ENCODE peak calls at places on chromosome 10, in four cellular contexts. G is HCT116, O is K562, P is HepG2. E is an unnamed sample. For H3K36me3, the result is how much of the 10 kb centered on the place peaks cover.

GRCh38 chr10:109619914-109620313 is 303.4 kb downstream of the XPNPEP1 start:
- DNase-seq in G (no peak), O (no peak), P (no peak), E (no peak)

GRCh38 chr10:3858051-3858845 is 73.2 kb upstream of the KLF6 start:
- DNase-seq in G (no peak), O (no peak), P (no peak), E (no peak)

GRCh38 chr10:26637521-26638275 is 59.8 kb upstream of the PDSS1 start:
- DNase-seq in G (no peak), O (no peak), P (no peak), E (no peak)

GRCh38 chr10:16929067-16929466 is 111.8 kb upstream of the RSU1 start:
- DNase-seq in G (no peak), O (no peak), P (peak), E (no peak)

GRCh38 chr10:85008493-85009181 is 680.2 kb downstream of the CCSER2 start:
- DNase-seq in G (no peak), O (no peak), P (no peak), E (no peak)

GRCh38 chr10:46236941-46237681 is 49.7 kb upstream of the ANTXRL start:
- DNase-seq in G (no peak), O (no peak), P (no peak), E (no peak)

GRCh38 chr10:46024948-46025347 is 5.5 kb downstream of the NCOA4 start:
- DNase-seq in G (no peak), O (no peak), P (no peak), E (no peak)

GRCh38 chr10:106941297-106942034 is 223.0 kb downstream of the SORCS1 start:
- DNase-seq in G (no peak), O (no peak), P (no peak), E (no peak)

GRCh38 chr10:44581996-44582395 is 197.1 kb upstream of the CXCL12 start:
- DNase-seq in G (no peak), O (no peak), P (no peak), E (no peak)

GRCh38 chr10:103828107-103828506 is 27.3 kb downstream of the SH3PXD2A start:
- DNase-seq in G (peak), O (no peak), P (no peak), E (no peak)

GRCh38 chr10:105540381-105540780 is 899.3 kb downstream of the SORCS3 start:
- DNase-seq in G (no peak), O (no peak), P (no peak), E (no peak)

GRCh38 chr10:114458955-114459354 is 54.7 kb upstream of the AFAP1L2 start:
- DNase-seq in G (peak), O (peak), P (peak), E (no peak)

GRCh38 chr10:62050941-62051433 is 149.5 kb downstream of the ARID5B start:
- DNase-seq in G (peak), O (peak), P (peak), E (peak)

GRCh38 chr10:34713875-34714274 is 101.2 kb downstream of the PARD3 start:
- DNase-seq in G (no peak), O (no peak), P (peak), E (no peak)
- TF ChIP-seq TCF7L2 in G (no peak), O (no peak), P (no peak), E (no peak)

GRCh38 chr10:126090911-126091728 is 194.8 kb downstream of the FANK1 start:
- DNase-seq in G (no peak), O (no peak), P (no peak), E (peak)
- H3K36me3 ChIP-seq in G (under half), O (under half), P (under half), E (under half)

GRCh38 chr10:93072225-93072712 is 1.4 kb upstream of the CYP26A1 start:
- DNase-seq in G (no peak), O (no peak), P (no peak), E (no peak)

GRCh38 chr10:93074137-93074596 is 474 bp downstream of the CYP26A1 start:
- DNase-seq in G (no peak), O (peak), P (no peak), E (no peak)

GRCh38 chr10:93072713-93073538 is 767 bp upstream of the CYP26A1 start:
- DNase-seq in G (no peak), O (no peak), P (no peak), E (no peak)

GRCh38 chr10:93074597-93075368 is 1.1 kb downstream of the CYP26A1 start:
- DNase-seq in G (no peak), O (no peak), P (no peak), E (no peak)

DNA sequence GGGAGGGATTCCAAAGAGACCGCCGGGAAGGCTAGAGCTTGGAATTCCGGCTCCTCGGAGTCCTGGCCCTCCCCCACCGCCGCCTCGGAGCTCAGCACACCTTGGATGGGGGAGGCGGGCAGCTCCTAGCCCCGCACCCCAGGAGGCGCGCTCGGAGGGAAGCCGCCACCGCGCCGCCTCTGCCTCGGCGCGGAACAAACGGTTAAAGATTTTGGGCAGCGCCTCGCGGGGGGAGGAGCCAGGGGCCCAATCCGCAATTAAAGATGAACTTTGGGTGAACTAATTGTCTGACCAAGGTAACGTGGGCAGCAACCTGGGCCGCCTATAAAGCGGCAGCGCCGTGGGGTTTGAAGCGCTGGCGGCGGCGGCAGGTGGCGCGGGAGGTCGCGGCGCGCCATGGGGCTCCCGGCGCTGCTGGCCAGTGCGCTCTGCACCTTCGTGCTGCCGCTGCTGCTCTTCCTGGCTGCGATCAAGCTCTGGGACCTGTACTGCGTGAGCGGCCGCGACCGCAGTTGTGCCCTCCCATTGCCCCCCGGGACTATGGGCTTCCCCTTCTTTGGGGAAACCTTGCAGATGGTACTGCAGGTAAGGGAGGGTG is at the start of gene CYP26A1:
- DNase-seq in G (no peak), O (peak), P (no peak), E (no peak)
- TF ChIP-seq SIN3A in G (no peak), O (no peak), P (no peak), E (no peak)

DNA sequence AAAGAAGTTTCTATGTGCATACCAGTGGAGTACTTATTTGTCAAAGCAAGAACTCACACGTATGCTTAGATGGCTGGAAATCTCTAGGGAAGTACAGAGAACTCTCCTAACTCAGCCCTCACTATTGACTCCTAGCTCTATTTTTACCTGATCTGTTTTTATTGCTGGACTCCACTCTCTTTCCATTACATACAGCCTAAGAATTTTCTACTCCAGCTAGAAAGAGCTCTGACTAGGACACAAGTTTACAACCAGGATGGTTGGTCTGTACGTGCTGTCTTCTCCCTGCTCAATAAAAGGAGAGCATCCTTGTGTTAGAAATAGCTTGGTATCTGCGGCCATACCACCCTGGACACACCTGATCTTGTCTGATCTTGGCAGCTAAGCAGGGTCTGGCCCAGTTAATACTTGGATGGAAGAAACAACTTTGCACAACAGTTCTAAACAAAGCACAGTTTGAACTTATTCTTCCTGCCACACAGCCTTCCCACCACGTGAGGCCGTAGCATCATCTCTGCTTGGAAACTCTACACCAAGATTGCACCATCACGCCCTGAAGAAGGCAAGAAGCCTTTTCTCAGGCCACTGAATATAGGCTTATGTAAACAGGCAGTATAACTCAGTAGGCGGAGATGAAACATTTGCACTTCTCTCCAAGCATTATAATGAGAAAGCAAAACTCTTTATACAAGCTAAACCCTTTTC is 50.7 kb downstream of the KCNMA1 start:
- DNase-seq in G (no peak), O (no peak), P (no peak), E (no peak)
- TF ChIP-seq TCF7L2 in G (no peak), O (no peak), P (no peak), E (no peak)

DNA sequence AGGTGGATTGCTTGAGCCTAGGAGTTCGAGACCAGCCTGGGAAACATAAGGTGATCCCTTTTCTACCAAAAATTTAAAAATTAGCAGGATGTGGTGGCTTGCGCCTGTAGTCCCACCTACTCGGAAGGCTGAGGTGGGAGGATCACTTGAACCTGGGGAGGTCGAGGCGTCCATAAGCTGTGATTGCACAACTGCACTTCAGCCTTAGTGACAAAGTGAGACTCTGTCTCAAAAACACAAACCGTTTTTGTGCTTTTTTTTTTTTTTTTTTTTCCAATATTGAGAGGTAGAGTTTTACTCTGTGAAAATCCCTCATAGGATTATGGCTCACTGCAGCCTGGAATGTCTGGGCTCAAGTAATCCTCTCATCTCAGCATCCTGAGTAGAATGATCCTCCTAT is 14.1 kb downstream of the CCAR1 start:
- DNase-seq in G (no peak), O (no peak), P (no peak), E (no peak)
- H3K36me3 ChIP-seq in G (half or more), O (half or more), P (under half), E (under half)

GRCh38 chr10:48257407-48257961 is 17.0 kb downstream of the FRMPD2 start:
- DNase-seq in G (no peak), O (no peak), P (no peak), E (no peak)

GRCh38 chr10:48253970-48254657 is 20.4 kb downstream of the FRMPD2 start:
- DNase-seq in G (no peak), O (no peak), P (no peak), E (no peak)

GRCh38 chr10:48258083-48258482 is 16.4 kb downstream of the FRMPD2 start:
- DNase-seq in G (no peak), O (no peak), P (no peak), E (no peak)

GRCh38 chr10:48254745-48255144 is 19.8 kb downstream of the FRMPD2 start:
- DNase-seq in G (no peak), O (no peak), P (no peak), E (no peak)

GRCh38 chr10:48255722-48256121 is 18.8 kb downstream of the FRMPD2 start:
- DNase-seq in G (no peak), O (no peak), P (no peak), E (no peak)
- TF ChIP-seq SIN3A in G (no peak), O (no peak), P (no peak), E (no peak)

DNA sequence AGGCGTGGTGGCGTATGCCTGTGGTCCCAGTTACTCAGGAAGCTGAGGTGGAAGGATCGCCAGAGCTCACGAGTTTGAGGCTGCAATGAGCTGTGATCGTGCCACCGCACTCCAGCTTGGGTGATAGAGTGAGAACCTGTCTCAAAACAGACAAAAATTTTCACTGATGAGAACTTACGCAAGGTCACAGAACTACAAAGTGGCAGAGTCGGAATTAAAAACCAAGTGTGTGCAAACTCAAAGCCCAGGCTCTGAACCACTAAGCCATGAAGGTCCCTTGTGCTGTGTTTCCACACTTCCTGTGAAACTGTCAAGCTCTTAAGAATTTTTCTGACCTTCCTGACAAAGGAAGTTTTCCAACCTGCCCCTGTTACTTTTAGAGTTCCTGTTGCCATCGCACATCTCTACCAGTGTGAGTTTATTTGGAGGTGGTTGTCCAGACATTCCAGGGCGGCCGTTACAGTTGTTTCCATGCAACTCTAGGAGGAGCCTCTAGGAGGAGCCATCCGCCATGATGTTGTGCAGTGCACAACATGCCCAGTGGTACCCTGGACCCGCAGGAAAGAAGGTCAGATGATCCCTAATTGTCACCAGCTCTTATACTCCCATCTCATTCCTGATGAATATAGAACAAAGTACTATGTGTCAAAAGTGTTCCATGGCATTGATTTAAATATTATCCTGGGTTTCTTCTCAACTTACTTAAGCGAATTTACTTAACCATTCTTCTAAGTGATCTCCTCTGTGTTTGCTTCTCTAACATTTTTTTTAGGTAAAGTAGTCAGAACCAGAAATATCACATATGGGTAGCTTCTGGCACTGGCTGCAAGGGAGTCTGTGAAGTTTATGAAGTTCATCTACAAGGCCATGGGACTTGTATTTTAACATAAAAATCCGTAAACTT is 49.0 kb upstream of the LYZL1 start:
- DNase-seq in G (peak), O (peak), P (peak), E (peak)
- TF ChIP-seq TCF7L2 in G (no peak), O (no peak), P (no peak), E (no peak)

DNA sequence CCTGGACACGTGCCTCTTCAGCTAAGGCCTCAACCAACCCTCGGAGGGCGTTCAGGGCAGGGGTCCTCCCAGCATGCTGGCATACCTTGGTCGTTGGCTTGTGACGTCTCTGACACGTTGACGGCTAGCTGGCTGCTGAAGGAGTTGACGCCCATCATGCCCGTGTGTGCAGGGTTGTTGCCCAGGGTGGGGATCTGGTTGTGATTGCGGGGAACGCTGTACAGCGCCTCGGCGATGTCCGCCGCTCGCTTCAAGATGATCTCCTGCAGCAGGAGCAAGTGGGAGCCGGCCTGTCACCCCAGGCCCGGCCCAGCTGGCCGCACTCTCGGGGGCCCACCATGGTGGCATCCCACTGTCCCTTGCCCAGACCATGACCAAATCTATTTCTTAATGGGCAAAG is 122.0 kb downstream of the EBF3 start:
- DNase-seq in G (no peak), O (no peak), P (no peak), E (no peak)
- H3K36me3 ChIP-seq in G (under half), O (under half), P (under half), E (under half)

DNA sequence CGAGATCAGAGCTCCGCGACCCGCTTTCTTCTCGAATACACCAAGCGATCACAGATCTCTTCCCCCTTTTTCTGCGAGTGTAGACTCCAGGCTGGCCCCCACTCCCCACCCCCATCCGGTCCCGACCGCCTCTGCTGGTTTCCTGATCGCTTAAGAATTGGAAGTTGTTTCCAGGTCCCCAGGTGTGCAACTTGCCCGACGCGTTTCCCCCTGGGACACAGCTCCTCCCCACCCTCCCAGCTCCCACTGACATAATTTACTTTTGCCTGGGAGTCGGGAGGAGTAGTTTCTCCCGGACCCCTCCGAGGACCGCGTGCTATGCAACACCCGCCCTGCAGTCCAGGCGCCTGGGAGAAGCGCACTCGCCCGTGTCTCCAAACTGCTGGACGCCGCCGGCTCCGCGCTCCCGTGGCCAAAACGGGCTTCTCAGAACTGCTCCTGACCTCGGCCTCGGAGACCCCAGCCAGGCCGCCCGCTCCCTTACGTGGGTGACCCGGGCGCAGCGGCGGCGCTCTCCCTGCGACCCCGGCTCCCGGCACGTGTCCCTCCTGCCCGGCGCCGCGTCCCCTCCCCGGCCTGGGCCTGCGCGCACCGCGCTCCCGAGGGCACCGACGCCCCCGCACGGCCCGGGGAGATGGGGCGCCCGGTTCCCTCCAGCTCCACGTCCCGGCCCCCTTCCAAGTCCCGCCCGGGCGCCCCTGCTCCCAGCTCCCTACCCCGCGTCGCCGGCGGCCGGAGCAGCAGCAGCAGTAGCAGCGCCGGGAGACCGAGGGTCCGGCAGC is 463 bp downstream of the IL15RA start:
- DNase-seq in G (peak), O (peak), P (no peak), E (no peak)
- TF ChIP-seq SIN3A in G (peak), O (no peak), P (no peak), E (no peak)

DNA sequence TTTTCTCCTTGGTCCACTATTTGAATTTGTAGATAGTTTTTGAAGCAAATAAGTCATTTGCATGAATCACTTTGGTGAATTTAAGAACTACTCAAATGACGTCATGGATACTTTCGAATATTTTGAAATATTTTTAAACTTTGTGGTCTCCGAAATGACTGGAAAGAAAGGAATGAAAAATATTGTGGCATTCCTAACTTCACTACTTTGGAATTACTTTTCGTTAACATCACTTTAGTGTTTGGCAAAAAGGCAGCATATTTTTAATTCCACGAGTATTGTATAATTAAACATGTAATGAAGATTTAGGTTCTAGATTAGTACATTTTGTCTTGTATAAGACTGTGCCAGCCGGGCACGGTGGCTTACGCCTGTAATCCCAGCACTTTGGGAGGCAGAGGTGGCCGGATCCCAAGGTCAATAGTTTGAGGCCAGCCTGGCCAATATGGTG is 35.3 kb upstream of the ZRANB1 start:
- DNase-seq in G (no peak), O (no peak), P (no peak), E (no peak)
- TF ChIP-seq TCF7L2 in G (no peak), O (no peak), P (no peak), E (no peak)